ENCODE peak calls at places on chromosomes 6 and 20, in four cellular contexts. One of them, this sample, is unnamed.

GRCh38 chr6:52513464-52513863 is 63.4 kb downstream of the TRAM2 start:
- DNase-seq in transverse colon: no peak
- DNase-seq in spleen: no peak
- DNase-seq in fibroblast of mammary gland: peak
- DNase-seq in this sample: no peak

GRCh38 chr20:47770931-47771330 is 14.3 kb downstream of the SULF2 start:
- DNase-seq in transverse colon: no peak
- DNase-seq in spleen: no peak
- DNase-seq in fibroblast of mammary gland: no peak
- DNase-seq in this sample: no peak

GRCh38 chr20:43665466-43666176 is 1.3 kb upstream of the MYBL2 start:
- DNase-seq in transverse colon: no peak
- DNase-seq in spleen: peak
- DNase-seq in fibroblast of mammary gland: no peak
- DNase-seq in this sample: no peak

GRCh38 chr6:104326173-104327001 is 533.3 kb downstream of the HACE1 start:
- DNase-seq in transverse colon: no peak
- DNase-seq in spleen: no peak
- DNase-seq in fibroblast of mammary gland: peak
- DNase-seq in this sample: no peak

GRCh38 chr20:61251529-61252393 is at the start of gene CDH4:
- DNase-seq in transverse colon: no peak
- DNase-seq in spleen: no peak
- DNase-seq in fibroblast of mammary gland: no peak
- DNase-seq in this sample: no peak

GRCh38 chr6:11389977-11390376 is 147.6 kb upstream of the TMEM170B start:
- DNase-seq in transverse colon: no peak
- DNase-seq in spleen: no peak
- DNase-seq in fibroblast of mammary gland: no peak
- DNase-seq in this sample: no peak

GRCh38 chr20:50635676-50636600 is 55.4 kb downstream of the RIPOR3 start:
- DNase-seq in transverse colon: peak
- DNase-seq in spleen: peak
- DNase-seq in fibroblast of mammary gland: peak
- DNase-seq in this sample: no peak

GRCh38 chr6:24899647-24900325 is 36.0 kb downstream of the RIPOR2 start:
- DNase-seq in transverse colon: no peak
- DNase-seq in spleen: no peak
- DNase-seq in fibroblast of mammary gland: no peak
- DNase-seq in this sample: peak

GRCh38 chr6:150203871-150204545 is 61.2 kb downstream of the PPP1R14C start:
- DNase-seq in transverse colon: no peak
- DNase-seq in spleen: peak
- DNase-seq in fibroblast of mammary gland: no peak
- DNase-seq in this sample: no peak

GRCh38 chr20:47907031-47907670 is 121.9 kb upstream of the SULF2 start:
- DNase-seq in transverse colon: no peak
- DNase-seq in spleen: no peak
- DNase-seq in fibroblast of mammary gland: no peak
- DNase-seq in this sample: no peak

GRCh38 chr6:134190883-134191282 is 127.0 kb downstream of the SGK1 start:
- DNase-seq in transverse colon: no peak
- DNase-seq in spleen: no peak
- DNase-seq in fibroblast of mammary gland: no peak
- DNase-seq in this sample: no peak

DNA sequence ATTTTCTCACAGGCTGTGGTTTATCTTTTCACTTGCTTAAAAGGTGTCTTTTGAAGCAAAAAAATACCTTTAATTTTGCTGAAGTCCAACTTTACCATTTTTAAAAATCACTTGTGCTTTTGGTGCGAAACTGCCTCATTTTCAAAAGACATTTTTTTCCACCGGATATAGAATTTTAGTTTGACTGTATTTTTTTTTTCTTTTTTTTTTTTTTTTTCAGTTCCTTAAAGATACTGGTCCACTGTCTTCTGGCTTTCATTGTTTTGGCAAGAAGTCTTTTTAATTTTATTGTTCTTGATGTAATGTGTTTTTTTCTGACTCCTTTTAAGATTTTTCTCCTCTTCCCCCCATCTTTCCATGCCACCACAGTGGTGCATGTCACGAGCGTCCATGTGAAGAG is 198.2 kb downstream of the ARID1B start:
- DNase-seq in transverse colon: no peak
- DNase-seq in spleen: no peak
- DNase-seq in fibroblast of mammary gland: no peak
- DNase-seq in this sample: no peak
- H3K4me3 ChIP-seq in transverse colon: no peak
- H3K4me3 ChIP-seq in spleen: no peak
- H3K4me3 ChIP-seq in fibroblast of mammary gland: no peak
- H3K4me3 ChIP-seq in this sample: no peak

DNA sequence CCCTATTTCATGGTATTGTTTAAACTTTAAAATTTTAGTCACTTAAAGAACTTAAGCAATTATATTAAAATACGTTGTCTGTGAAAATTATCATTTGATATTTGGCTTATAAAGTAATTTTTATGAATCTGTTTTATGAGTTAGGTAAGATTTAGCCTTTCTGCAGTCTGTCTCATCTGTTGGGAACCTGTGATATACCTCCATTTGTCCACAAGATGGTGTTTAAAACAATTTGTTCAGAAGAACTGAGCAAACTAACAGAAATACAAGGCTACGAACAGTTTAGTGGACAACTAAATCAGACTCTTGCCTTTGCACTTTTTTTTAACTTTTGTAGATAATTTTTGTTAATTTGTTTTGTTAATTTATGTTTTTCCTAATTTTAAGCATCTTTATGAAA is 92.4 kb downstream of the COL9A1 start:
- DNase-seq in transverse colon: no peak
- DNase-seq in spleen: no peak
- DNase-seq in fibroblast of mammary gland: peak
- DNase-seq in this sample: no peak
- TF ChIP-seq CTCF in transverse colon: peak
- TF ChIP-seq CTCF in spleen: no peak
- TF ChIP-seq CTCF in fibroblast of mammary gland: peak
- TF ChIP-seq CTCF in this sample: peak

GRCh38 chr20:641516-641913 is 11.5 kb downstream of the SRXN1 start:
- DNase-seq in transverse colon: no peak
- DNase-seq in spleen: no peak
- DNase-seq in fibroblast of mammary gland: no peak
- DNase-seq in this sample: no peak

GRCh38 chr20:645318-646106 is 7.5 kb downstream of the SRXN1 start:
- DNase-seq in transverse colon: peak
- DNase-seq in spleen: peak
- DNase-seq in fibroblast of mammary gland: peak
- DNase-seq in this sample: peak

GRCh38 chr20:644692-645317 is 8.2 kb downstream of the SRXN1 start:
- DNase-seq in transverse colon: no peak
- DNase-seq in spleen: no peak
- DNase-seq in fibroblast of mammary gland: no peak
- DNase-seq in this sample: no peak

GRCh38 chr20:640674-641515 is 12.1 kb downstream of the SRXN1 start:
- DNase-seq in transverse colon: no peak
- DNase-seq in spleen: no peak
- DNase-seq in fibroblast of mammary gland: no peak
- DNase-seq in this sample: no peak

GRCh38 chr20:642398-643174 is 10.4 kb downstream of the SRXN1 start:
- DNase-seq in transverse colon: no peak
- DNase-seq in spleen: no peak
- DNase-seq in fibroblast of mammary gland: no peak
- DNase-seq in this sample: no peak
- H3K4me3 ChIP-seq in transverse colon: no peak
- H3K4me3 ChIP-seq in spleen: peak
- H3K4me3 ChIP-seq in fibroblast of mammary gland: no peak
- H3K4me3 ChIP-seq in this sample: peak

GRCh38 chr6:44127186-44128019 is at the start of the genes MRPL14 and TMEM63B:
- DNase-seq in transverse colon: peak
- DNase-seq in spleen: peak
- DNase-seq in fibroblast of mammary gland: peak
- DNase-seq in this sample: peak
- TF ChIP-seq CTCF in transverse colon: no peak
- TF ChIP-seq CTCF in spleen: no peak
- TF ChIP-seq CTCF in fibroblast of mammary gland: no peak
- TF ChIP-seq CTCF in this sample: no peak

GRCh38 chr6:166997348-166997747 is 1.8 kb upstream of the CEP43 start:
- DNase-seq in transverse colon: no peak
- DNase-seq in spleen: no peak
- DNase-seq in fibroblast of mammary gland: no peak
- DNase-seq in this sample: no peak
- H3K4me3 ChIP-seq in transverse colon: no peak
- H3K4me3 ChIP-seq in spleen: no peak
- H3K4me3 ChIP-seq in fibroblast of mammary gland: peak
- H3K4me3 ChIP-seq in this sample: peak